ENCODE peak calls at places on chromosome 1, in five cellular contexts. Q, K, H, M and E are unnamed samples.

GRCh38 chr1:22490309-22490708 is 38.7 kb downstream of the ZBTB40 start:
- DNase-seq in Q (no peak), K (no peak), H (no peak), M (no peak), E (no peak)

GRCh38 chr1:43946244-43947060 is at the start of gene IPO13:
- DNase-seq in Q (peak; percentile 95), K (peak; percentile 97), H (peak; percentile 93), M (peak; percentile 92), E (peak; percentile 94)

GRCh38 chr1:159266832-159267231 is 35.3 kb upstream of the FCER1A start:
- DNase-seq in Q (no peak), K (no peak), H (no peak), M (no peak), E (no peak)

GRCh38 chr1:19338323-19338762 is 26.2 kb downstream of the SLC66A1 start:
- DNase-seq in Q (no peak), K (no peak), H (no peak), M (peak; percentile 56), E (peak; percentile 39)

GRCh38 chr1:8880068-8880676 is 1.7 kb upstream of the ENO1 start:
- DNase-seq in Q (no peak), K (peak; percentile 72), H (peak; percentile 76), M (no peak), E (no peak)

GRCh38 chr1:171852273-171852672 is 11.0 kb downstream of the DNM3 start:
- DNase-seq in Q (no peak), K (no peak), H (no peak), M (no peak), E (no peak)

GRCh38 chr1:45543599-45544417 is 6.8 kb upstream of the AKR1A1 start:
- DNase-seq in Q (no peak), K (peak; percentile 37), H (peak; percentile 23), M (no peak), E (no peak)

GRCh38 chr1:215284966-215285365 is 202.4 kb downstream of the KCNK2 start:
- DNase-seq in Q (no peak), K (no peak), H (no peak), M (no peak), E (no peak)

GRCh38 chr1:227343727-227344551 is 25.6 kb upstream of the CDC42BPA start:
- DNase-seq in Q (no peak), K (no peak), H (no peak), M (no peak), E (no peak)

DNA sequence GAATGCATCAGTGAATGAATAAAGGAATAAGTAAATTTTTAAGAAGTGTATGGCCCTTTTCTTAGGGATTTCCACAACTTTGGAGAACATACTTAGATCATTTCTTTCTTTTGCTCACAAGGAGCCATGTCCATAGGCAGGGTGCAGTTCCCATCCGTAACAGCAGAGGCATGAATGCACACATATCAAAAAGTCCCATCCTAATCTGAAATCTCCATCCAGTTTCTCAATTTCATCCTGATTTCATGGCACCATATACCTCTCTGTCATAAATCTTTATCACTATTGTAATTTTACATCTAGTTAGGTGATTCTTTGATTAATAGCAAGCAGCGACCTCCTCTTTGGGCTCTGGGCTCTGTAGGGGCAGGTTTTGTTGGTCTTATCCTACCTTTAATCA is 359.2 kb downstream of the RRAGC start:
- DNase-seq in Q (no peak), K (no peak), H (no peak), M (no peak), E (no peak)
- TF ChIP-seq CTCF in Q (peak; percentile 60), K (no peak), H (no peak), M (peak; percentile 54), E (peak; percentile 55)

GRCh38 chr1:79198841-79199240 is 192.3 kb upstream of the ADGRL4 start:
- DNase-seq in Q (no peak), K (no peak), H (no peak), M (no peak), E (no peak)

GRCh38 chr1:79193211-79194079 is 186.9 kb upstream of the ADGRL4 start:
- DNase-seq in Q (no peak), K (no peak), H (no peak), M (no peak), E (no peak)

GRCh38 chr1:79197421-79197820 is 190.9 kb upstream of the ADGRL4 start:
- DNase-seq in Q (no peak), K (no peak), H (no peak), M (no peak), E (no peak)
- TF ChIP-seq CTCF in Q (peak; percentile 38), K (peak; percentile 11), H (no peak), M (no peak), E (no peak)

GRCh38 chr1:167227934-167228378 is 7.3 kb downstream of the POU2F1 start:
- DNase-seq in Q (no peak), K (no peak), H (no peak), M (no peak), E (no peak)

GRCh38 chr1:167221804-167222610 is 1.3 kb downstream of the POU2F1 start:
- DNase-seq in Q (peak; percentile 45), K (peak; percentile 73), H (peak; percentile 56), M (peak; percentile 58), E (peak; percentile 47)

GRCh38 chr1:167223144-167224103 is 2.7 kb downstream of the POU2F1 start:
- DNase-seq in Q (no peak), K (no peak), H (no peak), M (no peak), E (no peak)

GRCh38 chr1:167229719-167230385 is 9.2 kb downstream of the POU2F1 start:
- DNase-seq in Q (no peak), K (no peak), H (no peak), M (no peak), E (no peak)

DNA sequence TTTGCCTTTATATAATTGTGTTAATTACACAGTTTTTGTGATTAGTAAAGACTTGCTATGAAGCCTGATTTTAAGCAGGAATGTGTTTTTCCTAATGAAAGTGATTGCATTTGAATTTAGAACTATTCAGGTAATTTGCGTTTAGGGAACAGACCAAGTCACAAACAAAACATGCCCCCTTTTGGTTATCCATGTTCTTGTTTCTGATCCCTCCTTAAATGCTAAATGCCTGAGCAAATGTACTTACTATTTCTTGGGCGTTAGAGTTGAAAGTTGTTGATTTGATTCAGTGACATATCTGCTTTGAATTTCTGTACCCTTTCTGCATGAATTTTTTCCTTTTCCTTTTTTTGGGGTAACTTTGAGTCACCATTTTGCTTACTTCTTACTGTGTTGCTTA is 5.2 kb downstream of the POU2F1 start:
- DNase-seq in Q (no peak), K (no peak), H (no peak), M (no peak), E (no peak)
- TF ChIP-seq CTCF in Q (no peak), K (no peak), H (no peak), M (no peak), E (no peak)

GRCh38 chr1:116854294-116854693 is 55.4 kb upstream of the PTGFRN start:
- DNase-seq in Q (no peak), K (no peak), H (no peak), M (no peak), E (no peak)
- TF ChIP-seq CTCF in Q (no peak), K (no peak), H (no peak), M (no peak), E (no peak)

GRCh38 chr1:42657981-42658879 is at the start of gene PPIH:
- DNase-seq in Q (peak; percentile 90), K (peak; percentile 91), H (peak; percentile 91), M (peak; percentile 94), E (peak; percentile 86)
- TF ChIP-seq CTCF in Q (peak; percentile 43), K (peak; percentile 42), H (peak; percentile 59), M (no peak), E (peak; percentile 30)

DNA sequence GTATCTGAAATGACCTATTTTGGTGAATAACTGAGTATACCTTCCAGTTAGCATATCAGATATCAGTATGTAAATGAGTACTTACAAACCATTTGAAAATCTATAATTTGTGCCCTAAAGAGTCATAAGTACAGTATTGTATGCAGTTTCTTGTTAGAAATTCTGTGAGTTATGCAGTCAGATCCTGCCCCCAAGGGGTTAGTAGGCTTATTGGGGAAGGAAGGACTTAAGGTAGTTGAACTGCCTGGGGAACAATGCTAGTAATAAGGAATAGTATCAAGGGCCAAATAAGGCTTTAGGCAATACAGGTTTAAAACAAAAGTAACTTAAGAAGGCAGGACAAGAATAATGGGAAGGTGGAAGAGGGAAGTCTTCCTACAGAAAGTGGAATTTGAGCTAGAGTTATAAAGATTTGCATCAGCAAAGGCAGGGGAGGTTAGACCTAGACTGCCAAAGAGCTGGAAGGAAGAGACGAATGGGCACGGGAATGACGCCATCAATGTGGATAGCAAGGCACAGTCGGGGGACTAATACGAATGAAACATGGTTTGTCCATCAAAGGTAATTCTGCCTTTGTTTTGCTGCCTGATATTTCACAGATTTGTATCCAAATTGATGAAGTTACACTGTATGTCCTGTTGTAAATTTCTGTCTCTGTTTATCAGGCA is 182.9 kb upstream of the DPYD start:
- DNase-seq in Q (no peak), K (no peak), H (no peak), M (no peak), E (no peak)
- TF ChIP-seq CTCF in Q (no peak), K (no peak), H (no peak), M (no peak), E (no peak)

GRCh38 chr1:21313886-21314796 is 23.9 kb upstream of the ECE1 start:
- DNase-seq in Q (no peak), K (peak; percentile 63), H (peak; percentile 81), M (no peak), E (no peak)
- TF ChIP-seq CTCF in Q (no peak), K (no peak), H (no peak), M (no peak), E (no peak)

DNA sequence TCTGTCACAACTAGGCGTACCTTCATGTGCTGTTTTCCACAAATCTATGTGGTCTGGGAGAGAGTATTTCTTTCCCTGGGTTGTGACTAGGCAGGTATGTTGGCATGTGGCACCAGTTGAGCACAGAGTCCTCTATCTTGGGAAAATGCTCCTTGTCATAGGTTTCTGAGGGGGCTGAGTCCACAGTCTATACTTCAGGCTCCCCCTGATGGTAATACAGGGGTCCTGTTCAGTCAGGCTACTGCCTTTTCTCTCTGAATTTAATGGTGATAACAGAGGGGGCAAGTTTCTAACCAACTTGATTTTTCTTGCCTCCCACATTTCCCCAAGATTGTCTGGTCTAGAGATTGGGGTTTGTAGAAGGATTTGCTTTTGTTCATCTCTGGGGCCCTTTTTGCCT is 35.8 kb downstream of the VANGL1 start:
- DNase-seq in Q (no peak), K (no peak), H (no peak), M (no peak), E (no peak)
- TF ChIP-seq CTCF in Q (no peak), K (no peak), H (no peak), M (no peak), E (peak; percentile 12)